ENCODE peak calls at places on chromosomes 4 and X, in seven cellular contexts. G is AG10803, Q is A549, T is glutamatergic neuron, I is uterus, J is coronary artery, F is upper lobe of right lung. X is an unnamed sample.

GRCh38 chr4:73653695-73654106 is 33.5 kb upstream of the RASSF6 start:
- DNase-seq in F (no peak), G (peak), J (no peak), T (no peak), Q (peak), I (no peak), X (peak)

GRCh38 chr4:173752610-173753009 is 222.6 kb upstream of the HAND2 start:
- DNase-seq in Q (no peak), I (no peak), T (peak), F (no peak), J (no peak), G (peak), X (peak)

GRCh38 chr4:75042601-75043208 is 109.8 kb downstream of the PARM1 start:
- DNase-seq in T (no peak), G (no peak), J (no peak), Q (no peak), I (no peak), F (no peak), X (no peak)

GRCh38 chr4:39658756-39659155 is 20.1 kb upstream of the SMIM14 start:
- DNase-seq in G (no peak), F (no peak), T (no peak), Q (no peak), I (no peak), J (no peak), X (no peak)

GRCh38 chr4:152299553-152299952 is 236.3 kb downstream of the FBXW7 start:
- DNase-seq in G (no peak), J (no peak), F (no peak), T (no peak), Q (no peak), I (no peak), X (no peak)

GRCh38 chr4:170339522-170339921 is 249.8 kb upstream of the AADAT start:
- DNase-seq in J (no peak), G (no peak), F (no peak), Q (no peak), I (no peak), T (no peak), X (no peak)

GRCh38 chr4:45629717-45630116 is 494.1 kb downstream of the GABRG1 start:
- DNase-seq in I (no peak), G (no peak), J (no peak), Q (no peak), F (no peak), T (no peak), X (no peak)

GRCh38 chrX:93673869-93674271 is at the start of gene FAM133A:
- DNase-seq in F (no peak), T (no peak), G (peak), Q (no peak), I (no peak), J (no peak), X (no peak)

GRCh38 chr4:98514930-98515809 is 143.2 kb downstream of the TSPAN5 start:
- DNase-seq in F (no peak), T (no peak), Q (no peak), I (no peak), G (no peak), J (no peak), X (no peak)

GRCh38 chr4:15649914-15650545 is 5.1 kb downstream of the FBXL5 start:
- DNase-seq in I (peak), J (no peak), T (peak), G (peak), F (no peak), Q (peak), X (peak)

GRCh38 chrX:131827935-131828334 is 195.2 kb upstream of the STK26 start:
- DNase-seq in I (no peak), Q (no peak), J (no peak), T (peak), G (no peak), F (no peak), X (peak)

GRCh38 chr4:8165374-8165896 is 6.8 kb upstream of the ABLIM2 start:
- DNase-seq in J (no peak), T (no peak), F (no peak), G (no peak), Q (no peak), I (no peak), X (no peak)

GRCh38 chr4:13059015-13059414 is 425.1 kb downstream of the RAB28 start:
- DNase-seq in F (no peak), T (no peak), J (no peak), I (no peak), G (no peak), Q (no peak), X (no peak)

GRCh38 chr4:164977243-164978164 is at the start of gene TRIM61:
- DNase-seq in G (peak), T (no peak), F (peak), Q (no peak), J (peak), I (no peak), X (peak)

GRCh38 chr4:154982187-154983047 is 201.3 kb downstream of the RBM46 start:
- DNase-seq in I (peak), T (peak), J (peak), F (peak), Q (peak), G (peak), X (peak)

GRCh38 chrX:8364369-8365141 is 100.1 kb upstream of the VCX3B start:
- DNase-seq in Q (no peak), G (no peak), F (no peak), T (peak), J (no peak), I (no peak), X (peak)

GRCh38 chr4:8201341-8201781 is 2.3 kb downstream of the SH3TC1 start:
- DNase-seq in I (no peak), G (no peak), J (no peak), Q (no peak), F (no peak), T (no peak), X (no peak)

GRCh38 chrX:118975831-118976598 is 1.6 kb downstream of the LONRF3 start:
- DNase-seq in T (peak), I (peak), Q (peak), G (peak), J (peak), F (peak), X (peak)

GRCh38 chrX:123475068-123475724 is 257.7 kb downstream of the THOC2 start:
- DNase-seq in G (peak), T (no peak), J (no peak), I (no peak), F (no peak), Q (no peak), X (no peak)

GRCh38 chrX:119828446-119828845 is 24.3 kb downstream of the UPF3B start:
- DNase-seq in I (no peak), F (no peak), G (no peak), Q (no peak), J (no peak), T (no peak), X (no peak)

GRCh38 chr4:174320501-174321199 is 36.9 kb downstream of the CEP44 start:
- DNase-seq in T (no peak), I (no peak), F (no peak), J (no peak), Q (no peak), G (no peak), X (no peak)

GRCh38 chr4:46830971-46831454 is 78.0 kb downstream of the COX7B2 start:
- DNase-seq in Q (no peak), G (no peak), F (no peak), T (no peak), I (no peak), J (peak), X (no peak)

GRCh38 chr4:4667643-4668081 is 125.8 kb upstream of the STX18 start:
- DNase-seq in I (no peak), Q (no peak), T (no peak), F (no peak), J (no peak), G (peak), X (no peak)

GRCh38 chr4:83490876-83491450 is 6.1 kb upstream of the ABRAXAS1 start:
- DNase-seq in Q (peak), T (no peak), F (no peak), G (peak), I (no peak), J (no peak), X (peak)

GRCh38 chrX:123971963-123972362 is 10.5 kb downstream of the STAG2 start:
- DNase-seq in J (no peak), Q (no peak), G (no peak), I (no peak), T (no peak), F (no peak), X (no peak)

GRCh38 chr4:149292422-149293055 is 523.1 kb downstream of the IQCM start:
- DNase-seq in F (no peak), G (no peak), Q (no peak), I (no peak), J (no peak), T (no peak), X (no peak)

GRCh38 chr4:71441186-71442169 is 102.7 kb downstream of the SLC4A4 start:
- DNase-seq in I (no peak), F (no peak), Q (no peak), G (peak), T (no peak), J (no peak), X (no peak)

GRCh38 chr4:3785292-3785565 is 19.0 kb downstream of the ADRA2C start:
- DNase-seq in F (no peak), J (no peak), G (no peak), Q (no peak), I (no peak), T (no peak), X (no peak)

GRCh38 chrX:87516716-87517115 is 886 bp upstream of the KLHL4 start:
- DNase-seq in J (no peak), Q (no peak), G (no peak), I (no peak), F (no peak), T (no peak), X (no peak)

GRCh38 chr4:141640692-141641091 is 4.3 kb downstream of the IL15 start:
- DNase-seq in Q (no peak), I (no peak), T (no peak), G (no peak), J (no peak), F (no peak), X (no peak)

GRCh38 chr4:187172340-187172761 is 448.7 kb upstream of the FAT1 start:
- DNase-seq in G (peak), F (no peak), I (no peak), T (no peak), J (no peak), Q (no peak), X (no peak)

GRCh38 chr4:183328832-183329231 is 6.6 kb upstream of the CLDN24 start:
- DNase-seq in F (no peak), I (no peak), G (no peak), Q (no peak), T (no peak), J (no peak), X (no peak)

GRCh38 chr4:121339307-121339706 is 41.5 kb downstream of the QRFPR start:
- DNase-seq in F (no peak), Q (no peak), T (no peak), J (no peak), G (no peak), I (no peak), X (no peak)

GRCh38 chr4:183249854-183250253 is 70.2 kb downstream of the CLDN22 start:
- DNase-seq in F (no peak), G (peak), I (no peak), T (no peak), Q (peak), J (no peak), X (peak)

GRCh38 chr4:73730854-73731253 is 9.5 kb upstream of the CXCL8 start:
- DNase-seq in F (no peak), J (no peak), T (no peak), I (no peak), Q (no peak), G (no peak), X (no peak)

GRCh38 chr4:13611283-13611842 is 16.2 kb downstream of the BOD1L1 start:
- DNase-seq in T (no peak), I (no peak), F (no peak), J (no peak), Q (no peak), G (peak), X (no peak)

GRCh38 chrX:48492293-48492910 is 16.4 kb upstream of the PORCN start:
- DNase-seq in I (no peak), Q (no peak), F (no peak), J (no peak), T (no peak), G (peak), X (no peak)

GRCh38 chrX:84501798-84502628 is at the start of gene HDX:
- DNase-seq in G (peak), T (peak), F (peak), J (peak), Q (peak), I (peak), X (peak)

GRCh38 chr4:75643651-75644050 is 13.3 kb upstream of the CDKL2 start:
- DNase-seq in F (no peak), T (no peak), Q (no peak), I (no peak), J (no peak), G (peak), X (no peak)

DNA sequence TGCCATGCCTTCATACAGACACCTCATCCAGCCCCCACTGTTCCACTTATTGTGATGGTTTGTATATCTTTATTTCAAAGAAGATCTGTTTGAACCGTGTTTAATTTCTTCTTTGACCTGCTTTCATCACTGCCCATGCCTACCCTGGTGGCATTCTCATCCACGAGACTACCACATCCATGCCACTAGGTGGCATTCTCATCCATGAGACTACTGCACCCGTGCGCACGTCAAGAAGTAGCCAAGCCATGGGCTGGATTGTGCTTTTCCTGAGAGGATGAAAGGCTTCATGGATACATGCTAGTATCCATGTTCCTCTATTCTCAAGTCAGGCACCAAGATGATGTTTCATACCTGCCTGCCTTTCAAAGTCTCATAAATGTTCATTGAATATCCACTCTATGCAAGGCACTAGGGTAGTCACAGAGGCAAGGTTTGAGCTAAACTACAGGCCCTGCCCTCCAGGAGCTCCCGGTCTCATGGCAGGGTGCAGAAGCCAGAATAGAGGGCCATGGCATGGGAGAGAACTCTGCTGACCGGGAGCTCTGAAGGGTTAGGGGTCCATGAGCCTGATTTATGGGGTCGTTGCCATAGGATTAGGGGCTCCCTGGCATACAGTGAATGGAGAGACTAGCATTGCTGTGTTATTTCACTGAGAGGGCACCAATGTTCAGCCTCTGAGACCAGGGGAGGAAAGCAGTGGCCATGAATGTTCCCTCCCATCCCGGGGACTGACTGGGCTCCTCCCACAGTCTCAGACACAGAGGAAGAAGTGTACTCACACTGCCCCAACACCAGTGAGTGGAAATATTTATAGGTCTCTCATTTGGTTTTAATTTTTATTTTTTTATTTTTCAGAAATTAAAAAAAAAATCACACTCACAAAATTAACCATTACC is 24.8 kb upstream of the EOLA2 start:
- DNase-seq in T (peak), F (no peak), G (peak), Q (peak), I (peak), J (no peak), X (peak)
- TF ChIP-seq CTCF in T (peak), F (peak), G (peak), Q (peak), I (peak), J (peak), X (peak)

DNA sequence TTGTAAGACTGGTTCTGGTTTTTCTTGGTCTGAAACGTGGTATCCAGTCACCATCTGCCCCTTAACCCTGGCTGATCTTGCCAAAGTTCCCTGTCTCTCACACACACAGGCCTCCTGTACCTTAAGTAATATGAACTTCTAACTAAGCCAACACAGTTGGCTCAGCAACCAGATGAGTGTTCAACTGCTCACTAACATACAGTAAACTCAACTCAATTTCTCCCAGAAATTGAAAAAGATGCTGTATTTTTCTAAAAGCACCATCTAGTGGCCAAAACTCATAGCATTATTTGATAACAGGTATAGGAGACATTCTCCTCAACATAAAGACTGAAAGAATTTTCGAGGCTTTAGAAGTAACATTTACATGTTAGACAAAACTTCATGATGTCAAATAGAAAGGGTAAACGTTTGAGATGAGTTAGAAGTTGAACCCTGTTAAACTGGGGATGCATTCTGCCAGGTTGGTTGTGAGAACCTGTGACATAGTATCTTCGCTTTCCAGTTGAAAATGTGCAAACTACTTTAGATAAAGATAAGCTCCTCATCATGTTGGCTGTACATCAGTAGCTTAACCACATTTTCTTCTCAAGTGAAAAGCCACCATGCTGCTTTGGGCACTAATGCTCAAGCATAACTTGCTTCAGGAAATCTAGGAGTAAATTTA is 31.2 kb downstream of the CCNI start:
- DNase-seq in Q (no peak), F (no peak), T (no peak), G (peak), I (no peak), J (no peak), X (no peak)
- TF ChIP-seq CTCF in Q (peak), F (peak), T (peak), G (peak), I (peak), J (peak), X (peak)

GRCh38 chr4:147094228-147094627 is 148.6 kb upstream of the TTC29 start:
- DNase-seq in Q (no peak), F (no peak), G (no peak), T (no peak), J (no peak), I (no peak), X (no peak)
- TF ChIP-seq CTCF in Q (no peak), F (no peak), G (peak), T (no peak), J (no peak), I (no peak), X (peak)

DNA sequence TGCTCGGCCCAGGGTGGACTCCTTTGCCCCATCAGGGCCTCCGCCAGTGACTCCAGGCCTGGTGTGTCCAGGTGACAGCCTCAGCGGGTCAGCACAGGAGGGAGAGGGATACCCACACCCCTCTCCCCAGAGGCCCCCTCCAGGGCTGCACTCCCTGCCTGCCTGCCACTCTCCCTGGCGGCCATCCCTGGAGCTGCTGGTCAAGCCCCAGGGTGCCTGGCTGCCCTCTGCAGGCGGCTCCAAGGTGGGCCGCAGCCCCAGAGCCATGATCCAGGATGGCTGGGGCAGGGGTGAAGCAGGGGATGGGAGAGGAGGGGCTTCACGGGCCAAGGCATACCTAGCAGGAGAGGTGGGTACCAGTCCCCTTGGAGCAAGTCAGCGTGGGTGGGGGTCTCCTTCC is 3.8 kb downstream of the FGFRL1 start:
- DNase-seq in J (no peak), F (no peak), I (no peak), Q (no peak), T (no peak), G (no peak), X (no peak)
- TF ChIP-seq CTCF in J (no peak), F (no peak), I (no peak), Q (no peak), T (no peak), G (no peak), X (no peak)

DNA sequence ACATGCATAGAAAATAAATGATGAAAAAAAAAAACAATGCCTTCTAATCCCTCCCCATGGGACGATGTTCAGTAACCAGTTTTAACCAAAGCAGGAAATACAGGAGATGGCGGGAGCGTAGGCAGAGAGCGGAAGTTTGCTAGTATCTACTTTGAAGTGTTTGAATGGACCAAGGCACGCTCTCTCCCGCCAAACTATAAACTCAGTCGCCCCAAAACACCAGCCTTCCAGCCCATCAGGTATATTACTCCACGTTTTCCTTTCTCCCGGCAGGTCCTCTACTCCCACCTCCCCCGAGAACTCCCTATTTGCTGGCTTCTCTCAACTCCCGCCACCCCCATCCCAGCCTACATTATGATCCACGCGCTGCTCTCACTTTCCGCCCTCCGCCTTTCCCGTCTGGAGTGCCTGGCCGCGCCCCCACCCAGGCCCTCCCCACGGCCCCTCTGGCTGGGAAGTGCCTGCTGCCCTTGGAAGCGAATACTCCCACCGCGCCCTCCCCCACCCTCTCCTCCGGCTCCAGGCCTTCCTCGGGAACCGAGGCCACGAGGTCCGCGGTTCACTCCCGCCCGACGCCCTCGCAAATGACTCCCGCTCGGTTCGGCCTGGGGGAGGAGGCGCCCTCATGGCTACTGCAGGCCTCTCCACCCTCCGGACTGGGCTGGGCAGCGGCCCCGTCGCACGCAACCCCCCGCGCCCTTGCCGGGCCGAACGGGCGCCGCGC is 741 bp downstream of the DHX15 start:
- DNase-seq in Q (peak), G (peak), J (peak), T (peak), F (peak), I (peak), X (peak)
- TF ChIP-seq CTCF in Q (no peak), G (no peak), J (no peak), T (no peak), F (no peak), I (peak), X (no peak)

GRCh38 chrX:22389544-22390243 is 117.0 kb downstream of the CBLL2 start:
- DNase-seq in T (no peak), G (peak), F (no peak), Q (no peak), I (peak), J (no peak), X (no peak)

GRCh38 chrX:22378296-22378695 is 105.6 kb downstream of the CBLL2 start:
- DNase-seq in T (no peak), Q (no peak), G (no peak), J (no peak), F (no peak), I (no peak), X (no peak)

DNA sequence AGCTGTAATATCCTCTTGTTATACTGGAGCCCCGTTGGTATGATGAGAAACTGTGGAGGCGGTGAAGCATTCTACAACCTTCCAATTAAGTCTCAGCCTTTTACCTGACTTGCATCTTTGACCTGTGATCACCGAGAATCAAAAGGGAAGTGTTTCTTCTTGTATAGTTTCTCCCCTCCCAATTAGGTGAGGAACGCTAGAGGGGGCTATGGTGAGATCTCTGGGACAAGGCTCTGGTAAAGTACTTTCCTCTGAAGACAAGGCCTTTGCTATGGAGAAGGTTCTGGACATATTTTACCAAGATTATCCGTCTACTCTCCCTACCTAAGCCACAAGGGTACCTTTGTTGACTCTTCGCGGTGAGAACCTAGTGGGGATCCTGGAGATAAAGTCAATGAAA is 111.3 kb downstream of the CBLL2 start:
- DNase-seq in T (no peak), F (no peak), G (no peak), Q (no peak), J (no peak), I (no peak), X (peak)
- TF ChIP-seq CTCF in T (no peak), F (no peak), G (no peak), Q (no peak), J (no peak), I (no peak), X (no peak)

X was measured in endothelial cell.